ENCODE peak calls at places on chromosomes 12 and 14, in nine cellular contexts. D is fibroblast of lung; M is CD8-positive, alpha-beta memory T cell; H is OCI-LY7; G is aorta; P is IMR-90; I is GM23248; A is transverse colon; N is right lobe of liver. S is an unnamed sample.
A peak's percentile ranks its signal among the peaks of the same experiment; 100 is the strongest.

GRCh38 chr12:95623554-95624170 is 72.4 kb upstream of the USP44 start:
- DNase-seq in A (peak; percentile 72), G (peak; percentile 88), H (peak; percentile 51), D (peak; percentile 86), M (no peak), I (peak; percentile 89), P (peak; percentile 89), N (peak; percentile 73), S (peak; percentile 90)

GRCh38 chr14:100106260-100106659 is 41.0 kb downstream of the EVL start:
- DNase-seq in D (no peak), H (no peak), P (no peak), I (no peak), A (no peak), N (no peak), M (peak; percentile 78), G (no peak), S (no peak)

GRCh38 chr12:80186727-80187217 is 87.4 kb downstream of the OTOGL start:
- DNase-seq in D (peak; percentile 97), N (no peak), M (peak; percentile 35), P (peak; percentile 97), G (no peak), I (peak; percentile 97), H (peak; percentile 50), A (peak; percentile 37), S (peak; percentile 72)

GRCh38 chr14:71395151-71395604 is 487.9 kb downstream of the PCNX1 start:
- DNase-seq in D (no peak), P (no peak), M (no peak), N (no peak), A (no peak), H (no peak), G (no peak), I (peak; percentile 79), S (no peak)

GRCh38 chr12:94140556-94140955 is 7.8 kb upstream of the PLXNC1 start:
- DNase-seq in G (no peak), P (peak; percentile 10), M (peak; percentile 31), I (peak; percentile 22), D (no peak), H (peak; percentile 59), A (peak; percentile 36), N (peak; percentile 54), S (peak; percentile 20)

GRCh38 chr14:22210906-22211305 is 378.1 kb downstream of the DAD1 start:
- DNase-seq in P (no peak), M (no peak), D (no peak), N (no peak), H (no peak), A (no peak), G (no peak), I (no peak), S (no peak)

GRCh38 chr12:107229827-107230226 is 136.5 kb upstream of the CRY1 start:
- DNase-seq in I (no peak), M (no peak), A (no peak), N (no peak), D (no peak), P (no peak), H (no peak), G (no peak), S (no peak)

GRCh38 chr12:85275359-85275758 is 4.7 kb upstream of the ALX1 start:
- DNase-seq in M (no peak), N (no peak), P (no peak), A (no peak), I (no peak), G (no peak), D (no peak), H (no peak), S (no peak)

GRCh38 chr14:81169711-81170103 is 51.1 kb downstream of the GTF2A1 start:
- DNase-seq in M (no peak), D (peak; percentile 14), N (peak; percentile 81), A (peak; percentile 70), P (peak; percentile 7), I (peak; percentile 61), H (peak; percentile 7), G (peak; percentile 79), S (peak; percentile 14)

GRCh38 chr14:93538411-93538810 is 107.7 kb downstream of the UNC79 start:
- DNase-seq in N (no peak), I (peak; percentile 11), A (no peak), D (no peak), P (peak; percentile 2), M (no peak), G (no peak), H (peak; percentile 14), S (peak; percentile 50)

GRCh38 chr14:22533739-22534359 is 55.2 kb downstream of the DAD1 start:
- DNase-seq in G (no peak), M (no peak), P (no peak), A (no peak), I (no peak), H (no peak), N (no peak), D (no peak), S (no peak)

GRCh38 chr14:45785240-45785639 is 532.2 kb upstream of the MIS18BP1 start:
- DNase-seq in M (no peak), A (peak; percentile 76), N (no peak), P (no peak), H (no peak), G (no peak), I (no peak), D (no peak), S (no peak)

GRCh38 chr12:87603727-87604126 is 425.5 kb downstream of the C12orf50 start:
- DNase-seq in G (no peak), M (no peak), H (no peak), N (no peak), D (no peak), A (no peak), P (peak; percentile 6), I (no peak), S (no peak)

GRCh38 chr12:119679490-119679889 is 11.6 kb downstream of the PRKAB1 start:
- DNase-seq in D (no peak), P (no peak), A (peak; percentile 56), N (no peak), G (no peak), I (no peak), H (no peak), M (no peak), S (no peak)

GRCh38 chr14:24339284-24340151 is at the start of gene RIPK3:
- DNase-seq in A (peak; percentile 87), G (peak; percentile 81), H (peak; percentile 70), N (peak; percentile 67), P (no peak), D (no peak), I (peak; percentile 42), M (peak; percentile 70), S (no peak)

GRCh38 chr14:91569301-91569700 is 59.2 kb upstream of the PPP4R3A start:
- DNase-seq in G (no peak), M (no peak), I (no peak), D (no peak), N (no peak), H (no peak), P (no peak), A (no peak), S (no peak)

GRCh38 chr14:91570021-91570420 is 59.9 kb upstream of the PPP4R3A start:
- DNase-seq in H (no peak), G (no peak), M (no peak), P (no peak), A (no peak), D (no peak), N (no peak), I (no peak), S (peak; percentile 91)

GRCh38 chr14:91573894-91574837 is 64.1 kb upstream of the PPP4R3A start:
- DNase-seq in M (peak; percentile 65), N (peak; percentile 82), I (peak; percentile 92), P (peak; percentile 25), D (peak; percentile 13), G (peak; percentile 88), A (peak; percentile 77), H (no peak), S (peak; percentile 83)

GRCh38 chr14:91575469-91576208 is 65.5 kb upstream of the PPP4R3A start:
- DNase-seq in N (no peak), M (no peak), H (no peak), A (peak; percentile 35), P (no peak), D (no peak), I (no peak), G (no peak), S (no peak)

GRCh38 chr14:91573528-91573893 is 63.4 kb upstream of the PPP4R3A start:
- DNase-seq in A (no peak), I (no peak), D (no peak), H (no peak), G (no peak), M (no peak), N (no peak), P (no peak), S (no peak)
- H3K4me3 ChIP-seq in A (peak overlapping the region; percentile 41), I (peak overlapping the region; percentile 71), D (no peak overlapping the region), H (no peak overlapping the region), G (no peak overlapping the region), M (peak overlapping the region; percentile 23), N (no peak overlapping the region), P (no peak overlapping the region), S (no peak overlapping the region)

GRCh38 chr14:104144911-104145825 is 6.8 kb downstream of the KIF26A start:
- DNase-seq in P (no peak), H (no peak), G (peak; percentile 69), N (peak; percentile 50), D (no peak), M (no peak), I (no peak), A (no peak), S (no peak)
- H3K36me3 ChIP-seq in P (no peaks in the 10 kb centered on the region), H (no peaks in the 10 kb centered on the region), G (no peaks in the 10 kb centered on the region), N (no peaks in the 10 kb centered on the region), D (no peaks in the 10 kb centered on the region), M (no peaks in the 10 kb centered on the region), I (no peaks in the 10 kb centered on the region), A (no peaks in the 10 kb centered on the region), S (no peaks in the 10 kb centered on the region)

GRCh38 chr12:46518184-46518583 is 145.6 kb upstream of the SLC38A2 start:
- DNase-seq in H (no peak), G (peak; percentile 32), N (no peak), I (no peak), P (no peak), D (peak; percentile 45), M (no peak), A (no peak), S (no peak)
- H3K4me1 ChIP-seq in H (no peaks in the 10 kb centered on the region), G (no peaks in the 10 kb centered on the region), N (no peaks in the 10 kb centered on the region), I (peaks cover 15% of the 10 kb centered on the region), P (peaks cover 12% of the 10 kb centered on the region), D (peaks cover 18% of the 10 kb centered on the region), M (peaks cover 13% of the 10 kb centered on the region), A (no peaks in the 10 kb centered on the region), S (no peaks in the 10 kb centered on the region)

GRCh38 chr12:25808604-25809003 is 149.9 kb upstream of the RASSF8 start:
- DNase-seq in A (no peak), P (no peak), N (no peak), M (no peak), D (no peak), I (no peak), G (no peak), H (no peak), S (no peak)

GRCh38 chr12:25811656-25812126 is 146.8 kb upstream of the RASSF8 start:
- DNase-seq in D (no peak), M (no peak), N (no peak), G (no peak), I (peak; percentile 67), H (no peak), P (peak; percentile 36), A (no peak), S (no peak)

GRCh38 chr12:25801621-25802243 is 156.8 kb upstream of the RASSF8 start:
- DNase-seq in H (no peak), I (no peak), G (no peak), M (no peak), D (no peak), N (no peak), P (no peak), A (no peak), S (peak; percentile 21)

GRCh38 chr12:25810683-25811082 is 147.8 kb upstream of the RASSF8 start:
- DNase-seq in M (no peak), H (no peak), I (no peak), G (no peak), N (no peak), A (no peak), D (no peak), P (no peak), S (no peak)

GRCh38 chr12:25806271-25806670 is 152.2 kb upstream of the RASSF8 start:
- DNase-seq in G (no peak), P (peak; percentile 72), N (no peak), H (no peak), M (no peak), I (peak; percentile 59), A (no peak), D (peak; percentile 64), S (no peak)
- H3K4me3 ChIP-seq in G (no peak overlapping the region), P (no peak overlapping the region), N (no peak overlapping the region), H (no peak overlapping the region), M (no peak overlapping the region), I (no peak overlapping the region), A (no peak overlapping the region), D (no peak overlapping the region), S (no peak overlapping the region)